ENCODE peak calls at places on chromosomes 16 and 17, in five cellular contexts. B, L, K, H and W are unnamed samples.

GRCh38 chr16:82152641-82153094 is 17.4 kb downstream of the MPHOSPH6 start:
- DNase-seq in B (peak), L (no peak), K (no peak), H (no peak), W (no peak)

GRCh38 chr17:75557075-75557851 is 30.3 kb upstream of the MYO15B start:
- DNase-seq in B (no peak), L (no peak), K (no peak), H (no peak), W (no peak)

GRCh38 chr17:74337834-74338500 is 11.9 kb downstream of the KIF19 start:
- DNase-seq in B (no peak), L (no peak), K (no peak), H (no peak), W (no peak)

GRCh38 chr17:4498461-4499397 is at the start of gene SPNS2:
- DNase-seq in B (peak), L (no peak), K (peak), H (peak), W (peak)

GRCh38 chr17:42564815-42565522 is 1.9 kb upstream of the MLX start:
- DNase-seq in B (no peak), L (no peak), K (no peak), H (no peak), W (no peak)

GRCh38 chr17:32772453-32773025 is 104.4 kb downstream of the MYO1D start:
- DNase-seq in B (no peak), L (no peak), K (no peak), H (no peak), W (no peak)

GRCh38 chr16:66519482-66519881 is 30.4 kb downstream of the TK2 start:
- DNase-seq in B (no peak), L (no peak), K (no peak), H (no peak), W (no peak)

GRCh38 chr17:57434361-57434760 is 178.0 kb downstream of the MSI2 start:
- DNase-seq in B (no peak), L (no peak), K (no peak), H (no peak), W (no peak)

GRCh38 chr17:3944485-3945388 is 19.5 kb downstream of the ATP2A3 start:
- DNase-seq in B (peak), L (no peak), K (peak), H (peak), W (no peak)

GRCh38 chr17:55577011-55577586 is 65.8 kb upstream of the SMIM36 start:
- DNase-seq in B (peak), L (no peak), K (no peak), H (no peak), W (peak)

GRCh38 chr17:29163563-29163962 is 16.6 kb downstream of the MYO18A start:
- DNase-seq in B (no peak), L (no peak), K (no peak), H (no peak), W (no peak)

GRCh38 chr17:3894927-3895343 is 2.1 kb upstream of the CAMKK1 start:
- DNase-seq in B (peak), L (no peak), K (no peak), H (no peak), W (no peak)

GRCh38 chr16:87636050-87636684 is 33.9 kb downstream of the JPH3 start:
- DNase-seq in B (peak), L (peak), K (peak), H (peak), W (peak)

GRCh38 chr17:47630614-47631013 is 19.1 kb upstream of the KPNB1 start:
- DNase-seq in B (no peak), L (no peak), K (no peak), H (no peak), W (no peak)

GRCh38 chr17:43132117-43132516 is 7.0 kb upstream of the BRCA1 start:
- DNase-seq in B (no peak), L (no peak), K (no peak), H (no peak), W (no peak)

GRCh38 chr17:82101301-82101715 is 3.3 kb upstream of the FASN start:
- DNase-seq in B (no peak), L (no peak), K (no peak), H (no peak), W (no peak)

GRCh38 chr16:84062734-84063640 is 20.4 kb upstream of the SLC38A8 start:
- DNase-seq in B (peak), L (no peak), K (peak), H (peak), W (peak)

GRCh38 chr17:36818134-36818825 is 119.0 kb upstream of the LHX1 start:
- DNase-seq in B (no peak), L (no peak), K (no peak), H (no peak), W (no peak)

GRCh38 chr16:72637306-72637705 is 410.6 kb downstream of the ZFHX3 start:
- DNase-seq in B (peak), L (no peak), K (no peak), H (no peak), W (no peak)

GRCh38 chr17:40124279-40125141 is 2.7 kb downstream of the MSL1 start:
- DNase-seq in B (peak), L (peak), K (no peak), H (no peak), W (no peak)

GRCh38 chr16:70796301-70796700 is 4.7 kb downstream of the VAC14 start:
- DNase-seq in B (no peak), L (no peak), K (no peak), H (no peak), W (no peak)

GRCh38 chr16:85451646-85452363 is 161.3 kb upstream of the GSE1 start:
- DNase-seq in B (no peak), L (no peak), K (no peak), H (no peak), W (no peak)

GRCh38 chr16:11679250-11679649 is 11.0 kb downstream of the SNN start:
- DNase-seq in B (no peak), L (no peak), K (no peak), H (no peak), W (no peak)

GRCh38 chr16:47492428-47493357 is 31.6 kb downstream of the PHKB start:
- DNase-seq in B (peak), L (peak), K (no peak), H (no peak), W (peak)

GRCh38 chr16:17467923-17468540 is 2.7 kb downstream of the XYLT1 start:
- DNase-seq in B (peak), L (peak), K (no peak), H (no peak), W (peak)

GRCh38 chr16:4315185-4316102 is at the start of gene GLIS2:
- DNase-seq in B (peak), L (no peak), K (no peak), H (no peak), W (peak)

GRCh38 chr16:3904875-3905274 is 24.4 kb upstream of the CREBBP start:
- DNase-seq in B (no peak), L (no peak), K (no peak), H (no peak), W (no peak)

GRCh38 chr17:77504652-77505459 is 364.1 kb downstream of the SEC14L1 start:
- DNase-seq in B (no peak), L (no peak), K (no peak), H (no peak), W (no peak)

GRCh38 chr17:75526555-75527270 is 1.2 kb downstream of the LLGL2 start:
- DNase-seq in B (no peak), L (no peak), K (no peak), H (no peak), W (no peak)

GRCh38 chr17:61000911-61001310 is 323.3 kb downstream of the BCAS3 start:
- DNase-seq in B (peak), L (no peak), K (no peak), H (no peak), W (no peak)

GRCh38 chr16:4733747-4734062 is 366 bp downstream of the ANKS3 start:
- DNase-seq in B (no peak), L (no peak), K (peak), H (no peak), W (no peak)

GRCh38 chr16:72995151-72995881 is 52.6 kb downstream of the ZFHX3 start:
- DNase-seq in B (no peak), L (no peak), K (no peak), H (no peak), W (no peak)

GRCh38 chr17:30600830-30601494 is 123.8 kb downstream of the GOSR1 start:
- DNase-seq in B (peak), L (no peak), K (no peak), H (peak), W (no peak)

GRCh38 chr17:2138318-2138717 is 83.4 kb downstream of the HIC1 start:
- DNase-seq in B (peak), L (peak), K (no peak), H (peak), W (no peak)

GRCh38 chr17:47731396-47731795 is 1.6 kb upstream of the TBX21 start:
- DNase-seq in B (no peak), L (no peak), K (no peak), H (no peak), W (no peak)

GRCh38 chr16:30896890-30897730 is 696 bp downstream of the CTF1 start:
- DNase-seq in B (peak), L (no peak), K (peak), H (peak), W (peak)

GRCh38 chr17:48190871-48191270 is 83.3 kb downstream of the SNX11 start:
- DNase-seq in B (no peak), L (no peak), K (no peak), H (no peak), W (no peak)

GRCh38 chr17:56184650-56185049 is 31.4 kb downstream of the ANKFN1 start:
- DNase-seq in B (no peak), L (no peak), K (no peak), H (no peak), W (no peak)

GRCh38 chr16:9874233-9874632 is 308.0 kb downstream of the GRIN2A start:
- DNase-seq in B (no peak), L (no peak), K (no peak), H (no peak), W (no peak)

GRCh38 chr16:29820730-29821662 is 734 bp downstream of the MVP start:
- DNase-seq in B (peak), L (no peak), K (no peak), H (no peak), W (peak)